ENCODE peak calls at places on chromosomes 7 and 10, in ten cellular contexts. One of them, this sample, is unnamed.

GRCh38 chr10:91000985-91001384 is 80.1 kb upstream of the ANKRD1 start:
- DNase-seq in AG09309: no peak
- DNase-seq in Caco-2: no peak
- DNase-seq in fibroblast of lung: no peak
- DNase-seq in cardiac muscle cell: no peak
- DNase-seq in cardiac fibroblast: no peak
- DNase-seq in brain microvascular endothelial cell: no peak
- DNase-seq in psoas muscle: no peak
- DNase-seq in epithelial cell of esophagus: no peak
- DNase-seq in glutamatergic neuron: no peak
- DNase-seq in this sample: no peak

GRCh38 chr7:122219253-122219865 is 75.3 kb upstream of the AASS start:
- DNase-seq in AG09309: no peak
- DNase-seq in Caco-2: peak
- DNase-seq in fibroblast of lung: peak
- DNase-seq in cardiac muscle cell: peak
- DNase-seq in cardiac fibroblast: peak
- DNase-seq in brain microvascular endothelial cell: peak
- DNase-seq in psoas muscle: no peak
- DNase-seq in epithelial cell of esophagus: peak
- DNase-seq in glutamatergic neuron: no peak
- DNase-seq in this sample: peak

GRCh38 chr7:106112972-106113421 is 885 bp upstream of the SYPL1 start:
- DNase-seq in AG09309: no peak
- DNase-seq in Caco-2: no peak
- DNase-seq in fibroblast of lung: no peak
- DNase-seq in cardiac muscle cell: no peak
- DNase-seq in cardiac fibroblast: no peak
- DNase-seq in brain microvascular endothelial cell: no peak
- DNase-seq in psoas muscle: no peak
- DNase-seq in epithelial cell of esophagus: no peak
- DNase-seq in glutamatergic neuron: no peak
- DNase-seq in this sample: no peak

GRCh38 chr10:78170026-78170475 is 136.4 kb downstream of the RPS24 start:
- DNase-seq in AG09309: peak
- DNase-seq in Caco-2: no peak
- DNase-seq in fibroblast of lung: peak
- DNase-seq in cardiac muscle cell: peak
- DNase-seq in cardiac fibroblast: peak
- DNase-seq in brain microvascular endothelial cell: no peak
- DNase-seq in psoas muscle: no peak
- DNase-seq in epithelial cell of esophagus: peak
- DNase-seq in glutamatergic neuron: no peak
- DNase-seq in this sample: no peak

GRCh38 chr7:2980406-2981102 is 63.1 kb downstream of the CARD11 start:
- DNase-seq in AG09309: no peak
- DNase-seq in Caco-2: no peak
- DNase-seq in fibroblast of lung: no peak
- DNase-seq in cardiac muscle cell: no peak
- DNase-seq in cardiac fibroblast: no peak
- DNase-seq in brain microvascular endothelial cell: no peak
- DNase-seq in psoas muscle: no peak
- DNase-seq in epithelial cell of esophagus: no peak
- DNase-seq in glutamatergic neuron: no peak
- DNase-seq in this sample: no peak

GRCh38 chr7:82566752-82567151 is 123.2 kb upstream of the CACNA2D1 start:
- DNase-seq in AG09309: no peak
- DNase-seq in Caco-2: no peak
- DNase-seq in fibroblast of lung: no peak
- DNase-seq in cardiac muscle cell: no peak
- DNase-seq in cardiac fibroblast: no peak
- DNase-seq in brain microvascular endothelial cell: no peak
- DNase-seq in psoas muscle: peak
- DNase-seq in epithelial cell of esophagus: no peak
- DNase-seq in glutamatergic neuron: no peak
- DNase-seq in this sample: no peak

GRCh38 chr7:34430456-34430855 is 227.6 kb upstream of the NPSR1 start:
- DNase-seq in AG09309: peak
- DNase-seq in Caco-2: peak
- DNase-seq in fibroblast of lung: peak
- DNase-seq in cardiac muscle cell: peak
- DNase-seq in cardiac fibroblast: peak
- DNase-seq in brain microvascular endothelial cell: peak
- DNase-seq in psoas muscle: no peak
- DNase-seq in epithelial cell of esophagus: peak
- DNase-seq in glutamatergic neuron: no peak
- DNase-seq in this sample: peak

GRCh38 chr7:134480202-134480601 is 21.3 kb upstream of the AKR1B1 start:
- DNase-seq in AG09309: no peak
- DNase-seq in Caco-2: no peak
- DNase-seq in fibroblast of lung: no peak
- DNase-seq in cardiac muscle cell: no peak
- DNase-seq in cardiac fibroblast: no peak
- DNase-seq in brain microvascular endothelial cell: no peak
- DNase-seq in psoas muscle: no peak
- DNase-seq in epithelial cell of esophagus: no peak
- DNase-seq in glutamatergic neuron: no peak
- DNase-seq in this sample: no peak

GRCh38 chr10:90023950-90024349 is 322.6 kb downstream of the KIF20B start:
- DNase-seq in AG09309: no peak
- DNase-seq in Caco-2: no peak
- DNase-seq in fibroblast of lung: no peak
- DNase-seq in cardiac muscle cell: no peak
- DNase-seq in cardiac fibroblast: no peak
- DNase-seq in brain microvascular endothelial cell: no peak
- DNase-seq in psoas muscle: no peak
- DNase-seq in epithelial cell of esophagus: no peak
- DNase-seq in glutamatergic neuron: no peak
- DNase-seq in this sample: no peak

GRCh38 chr10:45514283-45515270 is 140.6 kb downstream of the ALOX5 start:
- DNase-seq in AG09309: no peak
- DNase-seq in Caco-2: no peak
- DNase-seq in fibroblast of lung: peak
- DNase-seq in cardiac muscle cell: no peak
- DNase-seq in cardiac fibroblast: no peak
- DNase-seq in brain microvascular endothelial cell: no peak
- DNase-seq in psoas muscle: no peak
- DNase-seq in epithelial cell of esophagus: peak
- DNase-seq in glutamatergic neuron: peak
- DNase-seq in this sample: no peak

GRCh38 chr10:29617880-29618340 is 16.9 kb downstream of the SVIL start:
- DNase-seq in AG09309: no peak
- DNase-seq in Caco-2: no peak
- DNase-seq in fibroblast of lung: no peak
- DNase-seq in cardiac muscle cell: peak
- DNase-seq in cardiac fibroblast: peak
- DNase-seq in brain microvascular endothelial cell: no peak
- DNase-seq in psoas muscle: no peak
- DNase-seq in epithelial cell of esophagus: no peak
- DNase-seq in glutamatergic neuron: no peak
- DNase-seq in this sample: no peak

GRCh38 chr10:125281091-125281490 is 120.7 kb upstream of the CTBP2 start:
- DNase-seq in AG09309: no peak
- DNase-seq in Caco-2: no peak
- DNase-seq in fibroblast of lung: no peak
- DNase-seq in cardiac muscle cell: no peak
- DNase-seq in cardiac fibroblast: no peak
- DNase-seq in brain microvascular endothelial cell: no peak
- DNase-seq in psoas muscle: no peak
- DNase-seq in epithelial cell of esophagus: no peak
- DNase-seq in glutamatergic neuron: no peak
- DNase-seq in this sample: no peak

GRCh38 chr10:125284875-125285597 is 124.7 kb upstream of the CTBP2 start:
- DNase-seq in AG09309: no peak
- DNase-seq in Caco-2: no peak
- DNase-seq in fibroblast of lung: no peak
- DNase-seq in cardiac muscle cell: no peak
- DNase-seq in cardiac fibroblast: no peak
- DNase-seq in brain microvascular endothelial cell: no peak
- DNase-seq in psoas muscle: no peak
- DNase-seq in epithelial cell of esophagus: peak
- DNase-seq in glutamatergic neuron: no peak
- DNase-seq in this sample: peak

GRCh38 chr10:125283831-125284614 is 123.7 kb upstream of the CTBP2 start:
- DNase-seq in AG09309: no peak
- DNase-seq in Caco-2: no peak
- DNase-seq in fibroblast of lung: no peak
- DNase-seq in cardiac muscle cell: no peak
- DNase-seq in cardiac fibroblast: no peak
- DNase-seq in brain microvascular endothelial cell: no peak
- DNase-seq in psoas muscle: no peak
- DNase-seq in epithelial cell of esophagus: no peak
- DNase-seq in glutamatergic neuron: no peak
- DNase-seq in this sample: no peak

GRCh38 chr10:125283191-125283590 is 122.8 kb upstream of the CTBP2 start:
- DNase-seq in AG09309: no peak
- DNase-seq in Caco-2: no peak
- DNase-seq in fibroblast of lung: no peak
- DNase-seq in cardiac muscle cell: no peak
- DNase-seq in cardiac fibroblast: no peak
- DNase-seq in brain microvascular endothelial cell: no peak
- DNase-seq in psoas muscle: no peak
- DNase-seq in epithelial cell of esophagus: no peak
- DNase-seq in glutamatergic neuron: peak
- DNase-seq in this sample: no peak
- TF ChIP-seq CTCF in AG09309: no peak
- TF ChIP-seq CTCF in Caco-2: no peak
- TF ChIP-seq CTCF in fibroblast of lung: no peak
- TF ChIP-seq CTCF in cardiac muscle cell: no peak
- TF ChIP-seq CTCF in cardiac fibroblast: no peak
- TF ChIP-seq CTCF in brain microvascular endothelial cell: no peak
- TF ChIP-seq CTCF in psoas muscle: no peak
- TF ChIP-seq CTCF in epithelial cell of esophagus: no peak
- TF ChIP-seq CTCF in glutamatergic neuron: no peak
- TF ChIP-seq CTCF in this sample: no peak

GRCh38 chr10:15083674-15084501 is 4.7 kb downstream of the ACBD7 start:
- DNase-seq in AG09309: no peak
- DNase-seq in Caco-2: no peak
- DNase-seq in fibroblast of lung: no peak
- DNase-seq in cardiac muscle cell: no peak
- DNase-seq in cardiac fibroblast: no peak
- DNase-seq in brain microvascular endothelial cell: no peak
- DNase-seq in psoas muscle: no peak
- DNase-seq in epithelial cell of esophagus: no peak
- DNase-seq in glutamatergic neuron: no peak
- DNase-seq in this sample: no peak
- TF ChIP-seq CTCF in AG09309: peak
- TF ChIP-seq CTCF in Caco-2: no peak
- TF ChIP-seq CTCF in fibroblast of lung: no peak
- TF ChIP-seq CTCF in cardiac muscle cell: no peak
- TF ChIP-seq CTCF in cardiac fibroblast: no peak
- TF ChIP-seq CTCF in brain microvascular endothelial cell: no peak
- TF ChIP-seq CTCF in psoas muscle: no peak
- TF ChIP-seq CTCF in epithelial cell of esophagus: no peak
- TF ChIP-seq CTCF in glutamatergic neuron: no peak
- TF ChIP-seq CTCF in this sample: no peak

GRCh38 chr10:101138788-101139420 is 7.8 kb downstream of the TLX1 start:
- DNase-seq in AG09309: no peak
- DNase-seq in Caco-2: no peak
- DNase-seq in fibroblast of lung: no peak
- DNase-seq in cardiac muscle cell: no peak
- DNase-seq in cardiac fibroblast: no peak
- DNase-seq in brain microvascular endothelial cell: no peak
- DNase-seq in psoas muscle: no peak
- DNase-seq in epithelial cell of esophagus: no peak
- DNase-seq in glutamatergic neuron: no peak
- DNase-seq in this sample: no peak

GRCh38 chr10:101140084-101140949 is 9.2 kb downstream of the TLX1 start:
- DNase-seq in AG09309: no peak
- DNase-seq in Caco-2: no peak
- DNase-seq in fibroblast of lung: no peak
- DNase-seq in cardiac muscle cell: no peak
- DNase-seq in cardiac fibroblast: no peak
- DNase-seq in brain microvascular endothelial cell: no peak
- DNase-seq in psoas muscle: no peak
- DNase-seq in epithelial cell of esophagus: no peak
- DNase-seq in glutamatergic neuron: no peak
- DNase-seq in this sample: no peak

GRCh38 chr10:101137271-101137670 is 6.2 kb downstream of the TLX1 start:
- DNase-seq in AG09309: no peak
- DNase-seq in Caco-2: no peak
- DNase-seq in fibroblast of lung: no peak
- DNase-seq in cardiac muscle cell: no peak
- DNase-seq in cardiac fibroblast: no peak
- DNase-seq in brain microvascular endothelial cell: no peak
- DNase-seq in psoas muscle: no peak
- DNase-seq in epithelial cell of esophagus: no peak
- DNase-seq in glutamatergic neuron: no peak
- DNase-seq in this sample: no peak

GRCh38 chr10:101140950-101141621 is 10.0 kb downstream of the TLX1 start:
- DNase-seq in AG09309: no peak
- DNase-seq in Caco-2: no peak
- DNase-seq in fibroblast of lung: no peak
- DNase-seq in cardiac muscle cell: no peak
- DNase-seq in cardiac fibroblast: no peak
- DNase-seq in brain microvascular endothelial cell: no peak
- DNase-seq in psoas muscle: no peak
- DNase-seq in epithelial cell of esophagus: no peak
- DNase-seq in glutamatergic neuron: no peak
- DNase-seq in this sample: no peak

GRCh38 chr10:101139421-101139911 is 8.4 kb downstream of the TLX1 start:
- DNase-seq in AG09309: no peak
- DNase-seq in Caco-2: peak
- DNase-seq in fibroblast of lung: peak
- DNase-seq in cardiac muscle cell: peak
- DNase-seq in cardiac fibroblast: peak
- DNase-seq in brain microvascular endothelial cell: no peak
- DNase-seq in psoas muscle: no peak
- DNase-seq in epithelial cell of esophagus: no peak
- DNase-seq in glutamatergic neuron: peak
- DNase-seq in this sample: no peak
- TF ChIP-seq CTCF in AG09309: peak
- TF ChIP-seq CTCF in Caco-2: peak
- TF ChIP-seq CTCF in fibroblast of lung: peak
- TF ChIP-seq CTCF in cardiac muscle cell: peak
- TF ChIP-seq CTCF in cardiac fibroblast: peak
- TF ChIP-seq CTCF in brain microvascular endothelial cell: peak
- TF ChIP-seq CTCF in psoas muscle: no peak
- TF ChIP-seq CTCF in epithelial cell of esophagus: no peak
- TF ChIP-seq CTCF in glutamatergic neuron: peak
- TF ChIP-seq CTCF in this sample: peak

DNA sequence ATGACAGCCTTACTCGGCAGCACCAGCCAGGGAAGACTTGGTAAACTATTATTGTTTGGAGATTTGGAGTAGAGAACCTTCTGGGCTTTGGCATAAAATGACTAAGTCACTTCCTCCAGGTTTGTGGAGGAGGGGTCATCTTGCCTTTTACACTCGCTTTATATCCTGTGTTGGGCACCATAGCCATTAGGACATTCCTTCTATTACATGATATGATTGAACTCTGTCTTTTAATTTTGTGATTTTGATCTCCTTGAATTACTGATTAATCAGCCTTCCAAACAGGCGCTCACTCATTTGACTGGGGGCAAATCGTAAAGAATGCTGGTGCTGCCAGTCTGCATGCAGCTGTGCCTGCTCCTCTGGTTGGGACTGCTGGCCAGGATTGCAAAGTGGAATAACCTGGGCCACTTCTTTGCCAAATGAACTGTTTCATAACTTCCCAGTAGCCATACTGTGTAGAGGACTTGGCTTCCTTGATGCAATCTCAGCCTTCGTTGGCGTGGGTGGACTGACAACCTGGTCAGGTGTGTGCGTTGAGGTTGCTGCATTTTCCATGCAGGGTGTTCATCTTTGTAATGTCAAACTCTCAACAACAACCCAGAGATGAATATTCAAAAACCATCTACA is 65.9 kb upstream of the RAB11FIP2 start:
- DNase-seq in AG09309: no peak
- DNase-seq in Caco-2: no peak
- DNase-seq in fibroblast of lung: no peak
- DNase-seq in cardiac muscle cell: no peak
- DNase-seq in cardiac fibroblast: no peak
- DNase-seq in brain microvascular endothelial cell: no peak
- DNase-seq in psoas muscle: no peak
- DNase-seq in epithelial cell of esophagus: peak
- DNase-seq in glutamatergic neuron: no peak
- DNase-seq in this sample: no peak
- TF ChIP-seq CTCF in AG09309: no peak
- TF ChIP-seq CTCF in Caco-2: no peak
- TF ChIP-seq CTCF in fibroblast of lung: no peak
- TF ChIP-seq CTCF in cardiac muscle cell: no peak
- TF ChIP-seq CTCF in cardiac fibroblast: no peak
- TF ChIP-seq CTCF in brain microvascular endothelial cell: no peak
- TF ChIP-seq CTCF in psoas muscle: no peak
- TF ChIP-seq CTCF in epithelial cell of esophagus: no peak
- TF ChIP-seq CTCF in glutamatergic neuron: no peak
- TF ChIP-seq CTCF in this sample: no peak